ENCODE peak calls at places on chromosomes 5 and 9, in six cellular contexts. T is HepG2, J is OCI-LY7, N is HCT116, L is endothelial cell of umbilical vein, Y is upper lobe of right lung. P is an unnamed sample.

GRCh38 chr5:88613051-88613450 is 269.9 kb downstream of the MEF2C start:
- DNase-seq in L (no peak), Y (no peak), J (no peak), T (no peak), N (no peak), P (no peak)

GRCh38 chr5:83919071-83920041 is 198.7 kb upstream of the HAPLN1 start:
- DNase-seq in N (no peak), Y (no peak), T (no peak), J (no peak), L (peak; percentile 89), P (no peak)

GRCh38 chr5:158317507-158317906 is 458.6 kb upstream of the CLINT1 start:
- DNase-seq in Y (no peak), J (no peak), L (no peak), T (no peak), N (no peak), P (no peak)

GRCh38 chr9:37324261-37324683 is 98.2 kb upstream of the GRHPR start:
- DNase-seq in T (no peak), L (no peak), N (no peak), Y (no peak), J (peak; percentile 80), P (no peak)

GRCh38 chr5:157718529-157718928 is 12.7 kb upstream of the THG1L start:
- DNase-seq in L (peak; percentile 78), J (peak; percentile 70), N (peak; percentile 19), T (peak; percentile 23), Y (no peak), P (peak; percentile 66)

GRCh38 chr5:134427540-134428041 is 15.9 kb upstream of the CDKN2AIPNL start:
- DNase-seq in Y (no peak), T (no peak), J (no peak), N (no peak), L (no peak), P (no peak)

GRCh38 chr9:127987103-127987614 is 6.4 kb upstream of the EEIG1 start:
- DNase-seq in L (no peak), T (peak; percentile 47), Y (no peak), J (no peak), N (no peak), P (no peak)

GRCh38 chr5:170809551-170809950 is 26.0 kb downstream of the GABRP start:
- DNase-seq in T (no peak), Y (no peak), L (peak; percentile 48), N (peak; percentile 34), J (no peak), P (no peak)

GRCh38 chr9:89425024-89425805 is 72.7 kb downstream of the SEMA4D start:
- DNase-seq in T (no peak), Y (no peak), J (no peak), N (no peak), L (peak; percentile 48), P (peak; percentile 26)

GRCh38 chr9:134863941-134864820 is 16.4 kb upstream of the FCN2 start:
- DNase-seq in N (no peak), T (no peak), Y (peak; percentile 58), J (no peak), L (no peak), P (no peak)

GRCh38 chr5:101212942-101213514 is 309.9 kb upstream of the ST8SIA4 start:
- DNase-seq in N (no peak), L (no peak), J (no peak), Y (no peak), T (peak; percentile 12), P (no peak)

GRCh38 chr5:108271127-108271526 is 110.8 kb downstream of the FBXL17 start:
- DNase-seq in L (no peak), Y (no peak), J (no peak), N (no peak), T (no peak), P (no peak)

GRCh38 chr5:154944716-154945115 is 3.8 kb downstream of the MRPL22 start:
- DNase-seq in Y (no peak), N (no peak), T (no peak), J (no peak), L (peak; percentile 58), P (no peak)

DNA sequence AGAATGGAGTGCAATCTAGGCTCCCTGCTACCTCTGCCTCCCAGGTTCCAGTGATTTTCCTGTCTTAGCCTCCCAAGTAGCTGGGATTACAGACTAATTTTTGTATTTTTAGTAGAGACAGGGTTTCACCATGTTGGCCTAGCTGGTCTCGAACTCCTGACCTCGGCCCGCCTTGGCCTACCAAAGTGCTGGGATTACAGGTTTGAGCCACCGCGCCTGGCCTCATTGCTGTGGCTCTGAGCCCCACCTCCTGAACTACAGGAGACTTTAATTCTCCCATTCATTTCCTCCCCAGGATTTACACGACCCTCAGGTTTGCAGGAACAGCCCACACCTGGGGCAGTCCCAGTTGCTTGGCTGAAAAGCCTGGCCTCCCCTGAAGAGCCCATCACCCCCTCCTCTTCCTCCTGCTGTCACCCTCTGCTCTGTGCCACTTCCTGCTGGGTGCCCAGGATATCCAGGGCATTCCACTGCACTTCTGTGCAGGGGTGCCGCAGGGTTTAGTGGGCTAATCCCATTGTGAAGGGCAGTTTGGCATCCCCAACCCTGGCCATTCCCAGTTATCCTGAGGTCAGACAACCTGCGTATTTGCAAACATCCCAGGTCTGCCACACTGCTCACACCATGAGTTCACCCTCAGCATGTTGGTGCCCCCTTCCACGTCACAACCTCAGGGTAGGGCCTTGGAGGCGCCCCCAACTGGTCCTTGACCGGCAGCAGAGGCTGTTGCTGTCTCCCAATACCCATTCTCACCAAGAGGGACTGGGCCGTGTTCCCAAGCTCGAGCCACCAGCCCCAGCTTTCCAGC is 265.0 kb upstream of the IRX4 start:
- DNase-seq in Y (no peak), T (no peak), L (no peak), N (no peak), J (no peak), P (no peak)
- TF ChIP-seq CTCF in Y (no peak), T (no peak), L (no peak), N (no peak), J (no peak), P (no peak)

DNA sequence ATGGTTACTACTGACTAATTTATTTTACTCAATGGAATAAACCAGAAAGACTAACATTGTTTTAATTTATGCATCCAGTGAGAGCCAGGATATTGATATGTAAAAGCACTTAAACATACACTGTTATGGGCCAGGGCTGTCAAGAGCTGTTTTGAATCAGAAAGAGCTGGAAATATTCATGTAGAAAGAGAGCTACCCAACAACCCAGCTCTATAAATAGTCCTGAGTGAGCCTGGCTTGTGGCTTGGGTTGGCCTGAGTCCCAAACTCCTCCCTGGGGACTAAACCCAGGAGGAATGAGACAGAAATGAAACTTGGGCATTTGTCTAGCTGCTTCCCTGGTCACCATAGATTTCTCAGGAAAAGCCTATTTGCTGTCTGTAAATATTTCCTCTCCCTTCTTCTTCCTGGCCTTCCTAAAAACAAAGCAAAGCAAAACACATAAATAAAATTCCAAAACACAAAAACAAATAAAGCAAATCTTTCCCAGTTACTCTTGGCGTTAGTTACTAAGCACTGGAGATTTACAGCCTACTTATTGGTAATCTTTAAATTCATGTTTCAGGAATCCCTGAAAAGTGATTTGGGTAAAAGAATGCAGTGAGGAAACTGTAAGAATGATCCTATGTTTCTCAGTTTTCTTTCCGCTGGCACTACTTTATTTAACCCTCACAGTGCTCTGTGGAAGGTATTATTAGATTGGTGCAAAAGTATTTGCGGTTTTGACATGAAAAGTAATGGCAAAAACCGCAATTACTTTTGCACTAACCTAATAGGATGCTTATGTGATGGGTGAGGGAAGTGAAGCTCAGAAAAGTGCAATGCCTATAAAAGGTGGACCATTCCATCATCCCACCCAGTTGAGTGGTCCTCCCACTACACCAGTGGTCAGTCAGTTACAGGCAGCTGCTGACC is 111.8 kb downstream of the CARTPT start:
- DNase-seq in Y (peak; percentile 72), L (peak; percentile 47), J (no peak), N (no peak), T (no peak), P (peak; percentile 42)
- H3K4me3 ChIP-seq in Y (no peak overlapping the region), L (no peak overlapping the region), J (no peak overlapping the region), N (no peak overlapping the region), T (no peak overlapping the region), P (no peak overlapping the region)

GRCh38 chr5:477247-477646 is 34.3 kb downstream of the EXOC3 start:
- DNase-seq in L (no peak), J (no peak), T (no peak), Y (no peak), N (no peak), P (no peak)

GRCh38 chr5:476814-477175 is 33.8 kb downstream of the EXOC3 start:
- DNase-seq in L (no peak), T (no peak), N (no peak), J (no peak), Y (no peak), P (no peak)

GRCh38 chr5:474826-475661 is 32.1 kb downstream of the EXOC3 start:
- DNase-seq in T (no peak), Y (peak; percentile 68), N (no peak), J (no peak), L (no peak), P (no peak)

GRCh38 chr5:476102-476813 is 33.3 kb downstream of the EXOC3 start:
- DNase-seq in L (no peak), N (no peak), T (no peak), J (no peak), Y (no peak), P (no peak)

DNA sequence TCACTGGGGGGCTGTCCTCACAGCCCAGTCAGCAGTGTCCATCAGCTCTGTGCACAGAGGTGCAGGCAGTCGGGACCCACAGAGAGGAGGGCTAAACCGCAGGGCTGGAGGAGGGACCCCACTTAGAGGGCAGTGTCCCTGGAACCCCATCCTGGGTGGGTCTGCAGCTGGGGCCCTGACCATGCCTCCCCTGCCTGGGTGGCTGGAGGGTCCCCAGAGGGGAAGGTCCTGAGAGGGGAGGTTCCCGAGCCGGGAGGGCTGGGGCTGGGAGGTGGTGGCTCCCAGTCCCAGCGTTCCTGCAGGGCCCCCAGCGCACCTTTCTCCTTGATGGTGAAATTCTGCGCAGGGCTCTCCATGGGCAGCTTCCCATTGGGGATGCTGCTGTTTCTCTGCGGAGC is 32.7 kb downstream of the EXOC3 start:
- DNase-seq in Y (no peak), N (no peak), L (no peak), J (no peak), T (no peak), P (no peak)
- TF ChIP-seq CTCF in Y (no peak), N (no peak), L (no peak), J (no peak), T (no peak), P (no peak)

GRCh38 chr9:117704597-117704996 is 394 bp downstream of the TLR4 start:
- DNase-seq in J (peak; percentile 37), Y (no peak), T (no peak), L (no peak), N (no peak), P (no peak)

GRCh38 chr9:117703538-117703937 is 665 bp upstream of the TLR4 start:
- DNase-seq in N (no peak), Y (no peak), T (no peak), L (no peak), J (no peak), P (no peak)

GRCh38 chr9:117705386-117705785 is 1.2 kb downstream of the TLR4 start:
- DNase-seq in J (no peak), Y (no peak), T (no peak), N (no peak), L (peak; percentile 59), P (no peak)

GRCh38 chr9:117706421-117707150 is 2.4 kb downstream of the TLR4 start:
- DNase-seq in L (peak; percentile 76), T (no peak), J (no peak), Y (no peak), N (no peak), P (no peak)

DNA sequence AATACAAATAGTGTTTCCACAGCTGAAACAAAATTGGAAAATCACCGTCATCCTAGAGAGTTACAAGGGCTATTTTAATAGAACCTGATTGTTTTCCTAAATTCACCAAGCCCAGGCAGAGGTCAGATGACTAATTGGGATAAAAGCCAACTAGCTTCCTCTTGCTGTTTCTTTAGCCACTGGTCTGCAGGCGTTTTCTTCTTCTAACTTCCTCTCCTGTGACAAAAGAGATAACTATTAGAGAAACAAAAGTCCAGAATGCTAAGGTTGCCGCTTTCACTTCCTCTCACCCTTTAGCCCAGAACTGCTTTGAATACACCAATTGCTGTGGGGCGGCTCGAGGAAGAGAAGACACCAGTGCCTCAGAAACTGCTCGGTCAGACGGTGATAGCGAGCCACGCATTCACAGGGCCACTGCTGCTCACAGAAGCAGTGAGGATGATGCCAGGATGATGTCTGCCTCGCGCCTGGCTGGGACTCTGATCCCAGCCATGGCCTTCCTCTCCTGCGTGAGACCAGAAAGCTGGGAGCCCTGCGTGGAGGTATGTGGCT is at the start of gene TLR4:
- DNase-seq in N (no peak), Y (peak; percentile 73), L (peak; percentile 99), T (no peak), J (peak; percentile 90), P (peak; percentile 66)
- H3K4me3 ChIP-seq in N (no peak within 1 kb of the TSS), Y (peak within 1 kb of the TSS; percentile 55), L (peak within 1 kb of the TSS; percentile 99), T (no peak within 1 kb of the TSS), J (peak within 1 kb of the TSS; percentile 74), P (peak within 1 kb of the TSS; percentile 44)

P was measured in HFF-Myc.